ENCODE peak calls at places on chromosome 5, in ten cellular contexts. L, I, S, C, U, Y, X, O, P and W are unnamed samples.

GRCh38 chr5:60668715-60669304 is 31.2 kb downstream of the DEPDC1B start:
- DNase-seq in X (no peak), Y (no peak), C (no peak), O (no peak), S (no peak), I (no peak), U (no peak), P (peak; percentile 32), L (peak; percentile 17), W (peak; percentile 37)

GRCh38 chr5:54140247-54140646 is 170.1 kb downstream of the ARL15 start:
- DNase-seq in U (no peak), C (no peak), O (no peak), X (no peak), P (no peak), Y (no peak), I (no peak), L (no peak), S (no peak), W (no peak)

GRCh38 chr5:40906351-40906751 is 2.9 kb upstream of the C7 start:
- DNase-seq in P (no peak), C (no peak), X (no peak), O (peak; percentile 45), L (no peak), I (no peak), Y (no peak), S (no peak), U (no peak), W (no peak)

GRCh38 chr5:16596541-16596940 is 20.3 kb downstream of the RETREG1 start:
- DNase-seq in U (no peak), S (no peak), X (no peak), O (no peak), C (no peak), I (no peak), P (no peak), Y (no peak), L (no peak), W (no peak)

GRCh38 chr5:3740546-3741371 is 145.1 kb downstream of the IRX1 start:
- DNase-seq in C (no peak), L (no peak), S (no peak), U (no peak), Y (no peak), P (no peak), O (peak; percentile 92), X (no peak), I (no peak), W (no peak)

GRCh38 chr5:127863610-127864395 is 160.6 kb downstream of the CCDC192 start:
- DNase-seq in S (no peak), P (no peak), U (no peak), L (no peak), X (no peak), C (no peak), Y (no peak), O (no peak), I (no peak), W (no peak)

GRCh38 chr5:135966165-135966564 is 11.4 kb upstream of the LECT2 start:
- DNase-seq in U (no peak), C (no peak), Y (no peak), O (no peak), X (no peak), S (no peak), I (no peak), L (no peak), P (no peak), W (no peak)

GRCh38 chr5:105924366-105924765 is 1746.4 kb downstream of the EFNA5 start:
- DNase-seq in S (no peak), C (no peak), X (no peak), P (no peak), L (no peak), Y (no peak), I (no peak), O (peak; percentile 47), U (no peak), W (no peak)

GRCh38 chr5:174793076-174793475 is 68.7 kb downstream of the MSX2 start:
- DNase-seq in X (no peak), U (no peak), Y (no peak), L (no peak), C (no peak), P (no peak), O (no peak), S (no peak), I (no peak), W (no peak)

GRCh38 chr5:174796711-174797192 is 72.4 kb downstream of the MSX2 start:
- DNase-seq in S (no peak), Y (no peak), U (no peak), L (no peak), I (no peak), X (no peak), C (no peak), P (no peak), O (no peak), W (no peak)

GRCh38 chr5:174790906-174791305 is 66.5 kb downstream of the MSX2 start:
- DNase-seq in C (no peak), S (no peak), X (no peak), L (no peak), I (no peak), U (no peak), O (no peak), Y (no peak), P (peak; percentile 39), W (no peak)

GRCh38 chr5:174794941-174795672 is 70.7 kb downstream of the MSX2 start:
- DNase-seq in Y (no peak), U (peak; percentile 41), S (no peak), P (no peak), X (no peak), O (no peak), L (no peak), C (no peak), I (no peak), W (no peak)

GRCh38 chr5:174793684-174794328 is 69.4 kb downstream of the MSX2 start:
- DNase-seq in O (no peak), P (peak; percentile 74), X (peak; percentile 20), U (peak; percentile 83), C (peak; percentile 83), L (peak; percentile 71), S (peak; percentile 49), Y (peak; percentile 80), I (peak; percentile 35), W (peak; percentile 82)
- TF ChIP-seq CTCF in O (peak; percentile 92), P (peak; percentile 95), X (peak; percentile 32), U (peak; percentile 93), C (peak; percentile 89), L (peak; percentile 82), S (no peak), Y (peak; percentile 91), I (peak; percentile 70), W (peak; percentile 94)

DNA sequence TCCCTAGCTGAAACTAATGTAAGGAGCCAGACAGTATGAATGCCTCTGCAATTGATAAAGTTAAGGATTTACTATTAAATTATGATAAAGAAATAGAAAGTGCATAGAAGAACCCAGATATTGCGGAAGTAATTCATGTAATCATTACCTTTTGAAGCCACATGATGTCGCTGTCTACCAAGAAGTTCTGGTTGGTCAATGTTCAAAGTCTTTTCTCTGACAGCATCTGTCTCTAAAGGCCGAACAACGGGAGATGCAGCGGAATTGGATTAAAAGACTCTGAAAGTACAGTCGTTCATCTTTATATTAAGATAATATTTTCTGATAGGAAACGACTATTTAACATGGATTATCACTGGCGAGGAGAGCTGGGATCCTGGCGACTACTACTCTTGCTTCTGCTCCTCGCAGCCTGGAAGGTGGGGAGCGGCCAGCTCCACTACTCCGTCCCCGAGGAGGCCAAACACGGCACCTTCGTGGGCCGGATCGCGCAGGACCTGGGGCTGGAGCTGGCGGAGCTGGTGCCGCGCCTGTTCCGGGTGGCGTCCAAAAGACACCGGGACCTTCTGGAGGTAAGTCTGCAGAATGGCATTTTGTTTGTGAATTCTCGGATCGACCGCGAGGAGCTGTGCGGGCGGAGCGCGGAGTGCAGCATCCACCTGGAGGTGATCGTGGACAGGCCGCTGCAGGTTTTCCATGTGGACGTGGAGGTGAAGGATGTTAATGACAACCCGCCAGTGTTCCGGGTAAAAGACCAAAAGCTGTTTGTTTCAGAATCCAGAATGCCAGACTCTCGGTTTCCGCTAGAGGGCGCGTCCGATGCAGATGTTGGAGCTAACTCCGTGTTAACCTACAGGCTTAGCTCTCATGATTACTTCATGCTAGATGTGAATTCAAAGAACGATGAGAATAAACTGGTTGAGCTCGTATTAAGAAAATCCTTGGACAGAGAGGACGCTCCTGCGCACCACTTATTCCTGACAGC is at the start of gene PCDHA8:
- DNase-seq in X (no peak), I (no peak), S (peak; percentile 34), Y (peak; percentile 82), L (no peak), C (no peak), P (no peak), U (peak; percentile 66), O (no peak), W (no peak)
- TF ChIP-seq CTCF in X (no peak), I (no peak), S (no peak), Y (peak; percentile 91), L (no peak), C (no peak), P (no peak), U (peak; percentile 68), O (peak; percentile 43), W (no peak)

GRCh38 chr5:138352071-138352721 is at the start of gene KDM3B:
- DNase-seq in C (peak; percentile 98), U (peak; percentile 92), Y (peak; percentile 87), L (peak; percentile 97), P (peak; percentile 88), S (peak; percentile 94), X (peak; percentile 97), O (no peak), I (peak; percentile 71), W (peak; percentile 96)

GRCh38 chr5:138352722-138353549 is 451 bp downstream of the KDM3B start:
- DNase-seq in X (peak; percentile 86), L (peak; percentile 84), S (peak; percentile 80), C (peak; percentile 80), I (peak; percentile 28), U (peak; percentile 62), Y (peak; percentile 54), O (no peak), P (peak; percentile 67), W (peak; percentile 82)

GRCh38 chr5:138353550-138353893 is 1.0 kb downstream of the KDM3B start:
- DNase-seq in Y (no peak), O (no peak), S (no peak), X (no peak), I (no peak), U (no peak), C (no peak), L (peak; percentile 60), P (no peak), W (no peak)

GRCh38 chr5:138354387-138354786 is 1.9 kb downstream of the KDM3B start:
- DNase-seq in Y (no peak), C (no peak), I (no peak), X (no peak), P (no peak), O (no peak), U (no peak), S (no peak), L (no peak), W (no peak)

DNA sequence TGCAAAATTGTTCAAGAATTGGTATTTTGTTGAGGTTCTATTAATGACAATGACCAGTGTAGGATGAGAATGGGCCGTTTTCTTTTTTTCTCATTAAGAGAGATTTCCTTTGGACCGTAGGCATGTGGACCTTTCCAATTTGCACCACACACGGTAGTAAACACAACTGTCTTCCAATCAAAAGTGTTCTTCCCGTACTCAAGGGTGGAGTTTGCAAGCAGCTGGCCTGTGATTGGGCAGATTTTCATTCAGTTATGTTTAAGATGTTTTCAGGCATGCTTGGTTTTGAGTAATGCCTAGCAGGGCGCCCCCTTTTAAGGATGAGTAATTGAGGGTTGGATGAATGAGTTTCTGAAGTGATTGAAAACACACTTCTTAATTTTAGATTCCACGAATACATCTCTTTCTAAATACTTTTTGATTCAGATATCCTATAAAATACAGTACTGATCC is 2.5 kb downstream of the KDM3B start:
- DNase-seq in X (no peak), S (no peak), U (peak; percentile 64), O (no peak), P (peak; percentile 71), C (peak; percentile 57), L (peak; percentile 77), Y (peak; percentile 39), I (no peak), W (peak; percentile 75)
- TF ChIP-seq CTCF in X (no peak), S (no peak), U (no peak), O (peak; percentile 50), P (no peak), C (no peak), L (no peak), Y (no peak), I (no peak), W (peak; percentile 4)

GRCh38 chr5:141182248-141182647 is at the start of gene PCDHB16:
- DNase-seq in S (peak; percentile 67), O (no peak), Y (peak; percentile 88), C (no peak), P (peak; percentile 30), X (no peak), U (peak; percentile 84), I (peak; percentile 27), L (no peak), W (no peak)
- TF ChIP-seq CTCF in S (no peak), O (peak; percentile 32), Y (peak; percentile 90), C (no peak), P (no peak), X (no peak), U (peak; percentile 87), I (peak; percentile 36), L (no peak), W (no peak)